ENCODE peak calls at places on chromosomes 5 and 9, in four cellular contexts. E is amniotic stem cell; Z is CD8-positive, alpha-beta memory T cell; X is mucosa of descending colon. P is an unnamed sample.
A peak's percentile ranks its signal among the peaks of the same experiment; 100 is the strongest.

GRCh38 chr5:6576861-6577501 is 55.9 kb downstream of the NSUN2 start:
- DNase-seq in E (peak; percentile 12), Z (no peak), X (peak; percentile 46), P (peak; percentile 66)

GRCh38 chr5:10140195-10140973 is 109.3 kb downstream of the ATPSCKMT start:
- DNase-seq in E (no peak), Z (no peak), X (peak; percentile 17), P (no peak)

GRCh38 chr5:56492812-56493211 is 259.7 kb upstream of the ANKRD55 start:
- DNase-seq in E (no peak), Z (no peak), X (no peak), P (no peak)

GRCh38 chr9:119853126-119853525 is 483.9 kb upstream of the BRINP1 start:
- DNase-seq in E (no peak), Z (no peak), X (no peak), P (peak; percentile 45)

GRCh38 chr9:99606955-99607354 is 214.7 kb upstream of the NR4A3 start:
- DNase-seq in E (no peak), Z (no peak), X (no peak), P (peak; percentile 37)

GRCh38 chr9:127979333-127980055 is 1.3 kb downstream of the EEIG1 start:
- DNase-seq in E (no peak), Z (peak; percentile 31), X (peak; percentile 68), P (no peak)

GRCh38 chr5:90551376-90551775 is 7.2 kb upstream of the ADGRV1 start:
- DNase-seq in E (no peak), Z (no peak), X (no peak), P (no peak)

GRCh38 chr5:115624994-115625393 is 842 bp downstream of the TMED7 start:
- DNase-seq in E (no peak), Z (no peak), X (no peak), P (no peak)

GRCh38 chr9:130738281-130738680 is 44.7 kb downstream of the EXOSC2 start:
- DNase-seq in E (no peak), Z (no peak), X (no peak), P (no peak)

GRCh38 chr5:55022454-55022853 is 1.6 kb upstream of the GZMK start:
- DNase-seq in E (no peak), Z (no peak), X (no peak), P (no peak)

GRCh38 chr5:32475338-32476097 is 31.0 kb upstream of the ZFR start:
- DNase-seq in E (no peak), Z (no peak), X (no peak), P (no peak)

GRCh38 chr9:72769546-72769945 is 183.3 kb downstream of the ALDH1A1 start:
- DNase-seq in E (no peak), Z (no peak), X (no peak), P (no peak)

GRCh38 chr9:110579763-110580255 is 268 bp upstream of the SVEP1 start:
- DNase-seq in E (peak; percentile 67), Z (no peak), X (no peak), P (no peak)

GRCh38 chr5:2757563-2758311 is 6.3 kb upstream of the IRX2 start:
- DNase-seq in E (no peak), Z (no peak), X (no peak), P (no peak)

GRCh38 chr9:80156725-80157124 is 585.0 kb downstream of the TLE4 start:
- DNase-seq in E (no peak), Z (no peak), X (no peak), P (no peak)

GRCh38 chr9:89313842-89314241 is 2.8 kb downstream of the CKS2 start:
- DNase-seq in E (no peak), Z (no peak), X (no peak), P (no peak)

GRCh38 chr5:52814749-52815148 is 27.0 kb downstream of the ITGA1 start:
- DNase-seq in E (no peak), Z (no peak), X (no peak), P (no peak)

GRCh38 chr9:14674630-14675029 is 18.6 kb downstream of the ZDHHC21 start:
- DNase-seq in E (no peak), Z (no peak), X (no peak), P (no peak)

GRCh38 chr9:125683486-125683885 is 23.5 kb downstream of the MAPKAP1 start:
- DNase-seq in E (no peak), Z (no peak), X (no peak), P (no peak)

GRCh38 chr5:138622051-138622450 is 46.9 kb upstream of the HSPA9 start:
- DNase-seq in E (no peak), Z (no peak), X (no peak), P (no peak)

GRCh38 chr5:119063579-119064379 is 7.1 kb upstream of the DMXL1 start:
- DNase-seq in E (no peak), Z (no peak), X (peak; percentile 35), P (no peak)

GRCh38 chr5:73483676-73484075 is 14.6 kb upstream of the BTF3 start:
- DNase-seq in E (no peak), Z (no peak), X (no peak), P (no peak)

GRCh38 chr5:38387161-38387560 is 128.8 kb downstream of the EGFLAM start:
- DNase-seq in E (no peak), Z (no peak), X (no peak), P (no peak)

GRCh38 chr5:151719228-151719861 is 32.6 kb upstream of the SPARC start:
- DNase-seq in E (no peak), Z (no peak), X (peak; percentile 62), P (no peak)

GRCh38 chr9:93212409-93212808 is 28.5 kb downstream of the WNK2 start:
- DNase-seq in E (no peak), Z (no peak), X (no peak), P (no peak)

GRCh38 chr5:133902521-133903118 is 65.8 kb downstream of the C5orf15 start:
- DNase-seq in E (no peak), Z (no peak), X (no peak), P (no peak)

GRCh38 chr5:133325834-133326233 is 274.0 kb downstream of the HSPA4 start:
- DNase-seq in E (no peak), Z (no peak), X (no peak), P (no peak)

GRCh38 chr5:14266686-14267085 is 123.5 kb downstream of the TRIO start:
- DNase-seq in E (no peak), Z (no peak), X (no peak), P (no peak)

GRCh38 chr5:38466444-38467189 is 89.8 kb downstream of the LIFR start:
- DNase-seq in E (no peak), Z (no peak), X (peak; percentile 46), P (no peak)

GRCh38 chr9:36924071-36924470 is 110.0 kb downstream of the PAX5 start:
- DNase-seq in E (peak; percentile 60), Z (no peak), X (no peak), P (no peak)

GRCh38 chr5:120655828-120656435 is 191.8 kb downstream of the PRR16 start:
- DNase-seq in E (no peak), Z (no peak), X (peak; percentile 56), P (peak; percentile 3)

GRCh38 chr5:5521029-5521428 is 98.6 kb downstream of the ICE1 start:
- DNase-seq in E (no peak), Z (no peak), X (no peak), P (no peak)

GRCh38 chr5:54727874-54728273 is 210.3 kb downstream of the SNX18 start:
- DNase-seq in E (no peak), Z (no peak), X (no peak), P (no peak)

GRCh38 chr5:170408189-170408588 is 19.0 kb upstream of the KCNMB1 start:
- DNase-seq in E (no peak), Z (no peak), X (no peak), P (no peak)

GRCh38 chr5:169549453-169549852 is 34.1 kb upstream of the SPDL1 start:
- DNase-seq in E (no peak), Z (no peak), X (no peak), P (no peak)

GRCh38 chr5:124160265-124160664 is 586.2 kb downstream of the ZNF608 start:
- DNase-seq in E (no peak), Z (no peak), X (no peak), P (no peak)

GRCh38 chr9:130171226-130172148 is 717 bp upstream of the NCS1 start:
- DNase-seq in E (no peak), Z (no peak), X (no peak), P (no peak)

P was measured in NCI-H510A treated with DMSO at 0.1 percent for 48 hours.